ENCODE peak calls at places on chromosome 7, in nine cellular contexts. One of them, this sample, is unnamed.

GRCh38 chr7:50633414-50633710 is 68.2 kb upstream of the DDC start:
- DNase-seq in neural crest cell: no peak
- DNase-seq in cardiac muscle cell: no peak
- DNase-seq in sciatic nerve: no peak
- DNase-seq in stomach: no peak
- DNase-seq in T1000: no peak
- DNase-seq in stimulated activated naive CD4-positive, alpha-beta T cell: no peak
- DNase-seq in iris pigment epithelial cell: peak
- DNase-seq in stimulated activated CD4-positive, alpha-beta T cell treated with anti-CD3 and anti-CD28 coated beads, Interleukin-2, amount 100 ng/mL, for 24 hours: no peak
- DNase-seq in this sample: no peak

GRCh38 chr7:111475419-111475748 is 86.9 kb downstream of the IMMP2L start:
- DNase-seq in neural crest cell: no peak
- DNase-seq in cardiac muscle cell: no peak
- DNase-seq in sciatic nerve: no peak
- DNase-seq in stomach: no peak
- DNase-seq in T1000: no peak
- DNase-seq in stimulated activated naive CD4-positive, alpha-beta T cell: no peak
- DNase-seq in iris pigment epithelial cell: no peak
- DNase-seq in stimulated activated CD4-positive, alpha-beta T cell treated with anti-CD3 and anti-CD28 coated beads, Interleukin-2, amount 100 ng/mL, for 24 hours: no peak
- DNase-seq in this sample: no peak

GRCh38 chr7:80823066-80823465 is 95.8 kb downstream of the SEMA3C start:
- DNase-seq in neural crest cell: no peak
- DNase-seq in cardiac muscle cell: no peak
- DNase-seq in sciatic nerve: no peak
- DNase-seq in stomach: no peak
- DNase-seq in T1000: no peak
- DNase-seq in stimulated activated naive CD4-positive, alpha-beta T cell: no peak
- DNase-seq in iris pigment epithelial cell: no peak
- DNase-seq in stimulated activated CD4-positive, alpha-beta T cell treated with anti-CD3 and anti-CD28 coated beads, Interleukin-2, amount 100 ng/mL, for 24 hours: no peak
- DNase-seq in this sample: no peak

GRCh38 chr7:91149518-91149917 is 114.7 kb upstream of the FZD1 start:
- DNase-seq in neural crest cell: no peak
- DNase-seq in cardiac muscle cell: no peak
- DNase-seq in sciatic nerve: no peak
- DNase-seq in stomach: no peak
- DNase-seq in T1000: no peak
- DNase-seq in stimulated activated naive CD4-positive, alpha-beta T cell: no peak
- DNase-seq in iris pigment epithelial cell: no peak
- DNase-seq in stimulated activated CD4-positive, alpha-beta T cell treated with anti-CD3 and anti-CD28 coated beads, Interleukin-2, amount 100 ng/mL, for 24 hours: no peak
- DNase-seq in this sample: no peak

GRCh38 chr7:30706316-30706715 is 24.1 kb upstream of the CRHR2 start:
- DNase-seq in neural crest cell: no peak
- DNase-seq in cardiac muscle cell: no peak
- DNase-seq in sciatic nerve: no peak
- DNase-seq in stomach: no peak
- DNase-seq in T1000: no peak
- DNase-seq in stimulated activated naive CD4-positive, alpha-beta T cell: no peak
- DNase-seq in iris pigment epithelial cell: no peak
- DNase-seq in stimulated activated CD4-positive, alpha-beta T cell treated with anti-CD3 and anti-CD28 coated beads, Interleukin-2, amount 100 ng/mL, for 24 hours: no peak
- DNase-seq in this sample: no peak

GRCh38 chr7:147774461-147774860 is 816.1 kb upstream of the C7orf33 start:
- DNase-seq in neural crest cell: no peak
- DNase-seq in cardiac muscle cell: no peak
- DNase-seq in sciatic nerve: no peak
- DNase-seq in stomach: no peak
- DNase-seq in T1000: no peak
- DNase-seq in stimulated activated naive CD4-positive, alpha-beta T cell: no peak
- DNase-seq in iris pigment epithelial cell: no peak
- DNase-seq in stimulated activated CD4-positive, alpha-beta T cell treated with anti-CD3 and anti-CD28 coated beads, Interleukin-2, amount 100 ng/mL, for 24 hours: no peak
- DNase-seq in this sample: no peak

GRCh38 chr7:113824117-113824823 is 94.5 kb downstream of the PPP1R3A start:
- DNase-seq in neural crest cell: no peak
- DNase-seq in cardiac muscle cell: no peak
- DNase-seq in sciatic nerve: no peak
- DNase-seq in stomach: no peak
- DNase-seq in T1000: no peak
- DNase-seq in stimulated activated naive CD4-positive, alpha-beta T cell: no peak
- DNase-seq in iris pigment epithelial cell: no peak
- DNase-seq in stimulated activated CD4-positive, alpha-beta T cell treated with anti-CD3 and anti-CD28 coated beads, Interleukin-2, amount 100 ng/mL, for 24 hours: no peak
- DNase-seq in this sample: no peak

GRCh38 chr7:158743219-158743618 is 38.6 kb upstream of the NCAPG2 start:
- DNase-seq in neural crest cell: no peak
- DNase-seq in cardiac muscle cell: no peak
- DNase-seq in sciatic nerve: no peak
- DNase-seq in stomach: no peak
- DNase-seq in T1000: no peak
- DNase-seq in stimulated activated naive CD4-positive, alpha-beta T cell: no peak
- DNase-seq in iris pigment epithelial cell: no peak
- DNase-seq in stimulated activated CD4-positive, alpha-beta T cell treated with anti-CD3 and anti-CD28 coated beads, Interleukin-2, amount 100 ng/mL, for 24 hours: no peak
- DNase-seq in this sample: no peak

GRCh38 chr7:114082934-114083647 is 164.3 kb upstream of the PPP1R3A start:
- DNase-seq in neural crest cell: peak
- DNase-seq in cardiac muscle cell: peak
- DNase-seq in sciatic nerve: peak
- DNase-seq in stomach: no peak
- DNase-seq in T1000: no peak
- DNase-seq in stimulated activated naive CD4-positive, alpha-beta T cell: no peak
- DNase-seq in iris pigment epithelial cell: no peak
- DNase-seq in stimulated activated CD4-positive, alpha-beta T cell treated with anti-CD3 and anti-CD28 coated beads, Interleukin-2, amount 100 ng/mL, for 24 hours: no peak
- DNase-seq in this sample: no peak

This sample was measured in PC-9.